ENCODE peak calls at places on chromosomes 6 and 20, in five cellular contexts. P, S, Y, B and U are unnamed samples.

GRCh38 chr6:85008311-85009015 is 244.1 kb upstream of the TBX18 start:
- DNase-seq in P (no peak), S (no peak), Y (no peak), B (no peak), U (no peak)

GRCh38 chr20:61499859-61500258 is 247.8 kb downstream of the CDH4 start:
- DNase-seq in S (no peak), Y (no peak), B (no peak), P (no peak), U (no peak)

GRCh38 chr6:75818061-75818855 is 69.2 kb downstream of the MYO6 start:
- DNase-seq in Y (no peak), P (no peak), B (no peak), S (no peak), U (no peak)

GRCh38 chr6:16270178-16270794 is 31.9 kb downstream of the GMPR start:
- DNase-seq in B (no peak), Y (no peak), S (no peak), P (no peak), U (peak; percentile 97)

GRCh38 chr20:49615401-49616153 is 47.6 kb upstream of the PTGIS start:
- DNase-seq in P (peak; percentile 81), B (no peak), Y (no peak), S (no peak), U (peak; percentile 69)

GRCh38 chr20:37932074-37932473 is 29.1 kb downstream of the VSTM2L start:
- DNase-seq in Y (no peak), P (no peak), S (no peak), B (no peak), U (no peak)

GRCh38 chr6:156686429-156686939 is 90.7 kb upstream of the ARID1B start:
- DNase-seq in B (no peak), Y (no peak), P (peak; percentile 37), S (peak; percentile 48), U (peak; percentile 81)

GRCh38 chr6:113642714-113643442 is 214.3 kb upstream of the MARCKS start:
- DNase-seq in P (peak; percentile 95), Y (no peak), S (peak; percentile 25), B (no peak), U (peak; percentile 81)

GRCh38 chr20:43572891-43573290 is 14.1 kb downstream of the SGK2 start:
- DNase-seq in S (no peak), P (no peak), Y (no peak), B (no peak), U (no peak)

GRCh38 chr6:71720705-71721104 is 165.6 kb upstream of the RIMS1 start:
- DNase-seq in S (no peak), P (no peak), Y (no peak), B (no peak), U (no peak)

GRCh38 chr20:21707999-21708737 is 2.7 kb downstream of the PAX1 start:
- DNase-seq in Y (no peak), P (no peak), S (no peak), B (no peak), U (no peak)

GRCh38 chr6:169854083-169854725 is 102.8 kb downstream of the ERMARD start:
- DNase-seq in B (no peak), Y (no peak), P (peak; percentile 19), S (no peak), U (no peak)

GRCh38 chr20:16803965-16804792 is 56.0 kb downstream of the OTOR start:
- DNase-seq in S (peak; percentile 29), Y (no peak), P (peak; percentile 54), B (peak; percentile 25), U (peak; percentile 70)

GRCh38 chr6:45643136-45643535 is 265.4 kb upstream of the SUPT3H start:
- DNase-seq in P (no peak), Y (no peak), B (no peak), S (no peak), U (no peak)

GRCh38 chr6:12577124-12577845 is 139.3 kb upstream of the PHACTR1 start:
- DNase-seq in B (no peak), Y (no peak), S (no peak), P (no peak), U (no peak)

GRCh38 chr6:43954311-43955131 is 172.7 kb downstream of the MRPL14 start:
- DNase-seq in S (no peak), B (no peak), Y (no peak), P (no peak), U (no peak)

GRCh38 chr6:170150590-170150945 is 140.3 kb downstream of the DLL1 start:
- DNase-seq in S (no peak), Y (no peak), B (no peak), P (no peak), U (no peak)

GRCh38 chr6:15804461-15804784 is 141.6 kb upstream of the DTNBP1 start:
- DNase-seq in Y (no peak), S (no peak), P (no peak), B (no peak), U (no peak)

GRCh38 chr6:34178361-34179105 is 32.6 kb upstream of the GRM4 start:
- DNase-seq in P (peak; percentile 24), B (no peak), S (no peak), Y (peak; percentile 72), U (no peak)

GRCh38 chr20:62737971-62738881 is 29.6 kb downstream of the NTSR1 start:
- DNase-seq in B (no peak), S (no peak), Y (peak; percentile 75), P (no peak), U (no peak)

GRCh38 chr6:143514996-143515760 is 3.7 kb upstream of the FUCA2 start:
- DNase-seq in B (no peak), Y (no peak), P (peak; percentile 73), S (no peak), U (no peak)

GRCh38 chr20:47784599-47785320 is 521 bp downstream of the SULF2 start:
- DNase-seq in Y (no peak), S (peak; percentile 25), B (no peak), P (no peak), U (no peak)

GRCh38 chr6:12572884-12573824 is 143.4 kb upstream of the PHACTR1 start:
- DNase-seq in Y (no peak), P (no peak), S (no peak), B (no peak), U (no peak)

GRCh38 chr6:149236584-149236983 is 80.9 kb upstream of the TAB2 start:
- DNase-seq in S (no peak), B (no peak), P (no peak), Y (no peak), U (no peak)

GRCh38 chr6:122798099-122798641 is 9.1 kb downstream of the SMPDL3A start:
- DNase-seq in Y (no peak), P (peak; percentile 78), S (peak; percentile 13), B (no peak), U (no peak)

GRCh38 chr6:93419304-93420162 is at the start of gene EPHA7:
- DNase-seq in B (peak; percentile 94), Y (peak; percentile 87), P (peak; percentile 80), S (peak; percentile 96), U (peak; percentile 66)
- TF ChIP-seq POLR2A in B (peak; percentile 91), Y (no peak), P (no peak), S (peak; percentile 20), U (no peak)

DNA sequence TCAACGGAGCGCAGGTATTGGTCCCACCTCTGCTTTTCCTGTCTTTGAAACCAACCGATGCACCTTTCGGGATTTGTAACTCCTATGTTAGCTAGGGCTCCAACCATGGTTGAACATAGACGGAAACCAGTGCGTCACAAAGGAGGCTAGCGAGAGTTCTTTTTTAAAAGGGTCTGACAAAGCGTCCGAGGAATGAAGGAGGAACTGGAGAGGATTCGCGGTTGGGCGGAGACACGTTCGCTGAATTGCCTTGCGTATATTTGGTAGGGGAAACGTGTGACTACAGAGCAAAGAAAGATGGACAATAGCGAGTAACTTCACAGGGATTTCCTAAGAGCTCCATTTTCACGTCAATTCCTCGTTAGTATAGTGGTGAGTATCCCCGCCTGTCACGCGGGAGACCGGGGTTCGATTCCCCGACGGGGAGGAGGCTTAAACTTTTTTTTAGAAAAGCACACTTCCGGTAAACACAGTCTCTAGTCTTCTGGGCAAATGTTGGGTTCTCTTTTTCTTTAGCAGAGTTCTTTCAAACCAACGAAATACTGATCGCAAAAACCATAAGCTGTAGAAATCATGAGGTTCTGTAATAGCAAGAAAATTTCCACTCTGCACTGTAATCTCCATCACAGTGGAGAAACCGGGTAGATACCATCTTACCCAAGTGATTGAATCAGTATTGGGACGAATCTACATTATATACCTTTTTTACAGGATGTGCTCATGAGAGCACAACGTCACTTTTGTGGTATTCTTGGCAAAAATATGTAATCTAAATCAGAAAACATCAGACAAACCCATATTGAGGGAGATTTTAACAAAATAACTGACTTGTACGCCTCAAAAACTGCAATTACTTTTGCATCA is 6.6 kb upstream of the ZNF184 start:
- DNase-seq in P (peak; percentile 63), S (peak; percentile 76), Y (peak; percentile 85), B (no peak), U (peak; percentile 89)
- TF ChIP-seq POLR2A in P (no peak), S (peak; percentile 43), Y (peak; percentile 55), B (no peak), U (no peak)

GRCh38 chr6:24933266-24933665 is 2.5 kb downstream of the RIPOR2 start:
- DNase-seq in S (no peak), B (no peak), Y (no peak), P (no peak), U (no peak)

GRCh38 chr6:24935323-24935722 is 437 bp downstream of the RIPOR2 start:
- DNase-seq in P (no peak), Y (no peak), S (no peak), B (no peak), U (no peak)

GRCh38 chr6:24936641-24937317 is 1.0 kb upstream of the RIPOR2 start:
- DNase-seq in S (no peak), P (no peak), B (no peak), Y (no peak), U (no peak)

GRCh38 chr6:24933868-24934401 is 1.8 kb downstream of the RIPOR2 start:
- DNase-seq in Y (no peak), S (no peak), P (no peak), B (no peak), U (peak; percentile 28)

GRCh38 chr6:24935753-24936152 is at the start of gene RIPOR2:
- DNase-seq in P (peak; percentile 56), B (no peak), S (no peak), Y (no peak), U (no peak)
- TF ChIP-seq POLR2A in P (no peak), B (no peak), S (no peak), Y (no peak), U (no peak)

DNA sequence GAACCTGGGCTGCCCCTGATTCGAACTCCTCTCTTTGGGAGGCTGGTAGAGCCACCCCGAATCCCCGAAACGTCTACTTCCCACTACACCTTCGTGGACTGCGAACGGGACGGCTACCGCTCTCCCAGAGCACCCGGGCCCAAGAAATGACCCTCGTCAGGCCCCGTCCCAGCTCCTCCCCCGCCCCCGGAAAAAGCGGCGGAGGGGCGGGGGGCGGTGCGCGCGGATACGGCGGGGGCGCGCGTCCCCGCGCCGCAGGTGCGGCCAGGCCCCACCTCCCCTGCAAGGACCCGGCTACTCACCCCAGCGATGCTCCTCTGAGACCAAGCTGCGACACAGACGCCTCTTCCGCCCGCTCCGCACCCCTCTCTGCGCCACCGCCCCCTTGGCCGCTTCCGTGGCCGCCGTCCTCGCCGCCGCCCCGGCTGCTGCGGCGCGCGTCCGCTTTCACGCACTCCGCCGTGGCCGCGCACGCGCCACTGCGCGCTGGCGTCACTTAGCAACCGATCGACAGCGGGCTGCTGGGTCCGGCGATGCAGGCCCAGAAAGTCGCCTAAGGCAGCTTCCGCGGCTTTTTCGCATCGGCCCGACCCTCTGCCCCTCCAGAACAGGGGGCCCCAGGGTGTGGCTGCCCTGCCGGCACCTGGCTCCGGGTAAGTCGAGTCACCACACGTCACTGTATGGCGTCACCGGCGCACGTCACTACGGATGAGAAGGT is at the start of gene BTBD9:
- DNase-seq in B (peak; percentile 36), Y (peak; percentile 89), S (peak; percentile 71), P (peak; percentile 84), U (peak; percentile 86)
- TF ChIP-seq POLR2A in B (no peak), Y (peak; percentile 31), S (no peak), P (no peak), U (peak; percentile 34)

GRCh38 chr6:144878577-144878976 is 593.4 kb downstream of the UTRN start:
- DNase-seq in Y (no peak), B (no peak), S (no peak), P (no peak), U (no peak)
- TF ChIP-seq POLR2A in Y (no peak), B (no peak), S (no peak), P (no peak), U (no peak)